ENCODE peak calls at places on chromosome 17, in eight cellular contexts. Q is right lobe of liver, Z is MM.1S, S is psoas muscle, W is SK-N-MC, R is PC-9, O is GM12864, U is fibroblast of the aortic adventitia. V is an unnamed sample.

GRCh38 chr17:77222356-77222755 is 81.6 kb downstream of the SEC14L1 start:
- DNase-seq in Q (no peak), Z (no peak), S (no peak), W (no peak), R (no peak), O (no peak), U (no peak), V (no peak)

GRCh38 chr17:43316522-43317142 is 82.2 kb upstream of the ARL4D start:
- DNase-seq in Q (no peak), Z (no peak), S (no peak), W (no peak), R (no peak), O (no peak), U (peak; percentile 6), V (no peak)

GRCh38 chr17:81460856-81461460 is 51.6 kb downstream of the ACTG1 start:
- DNase-seq in Q (no peak), Z (no peak), S (no peak), W (no peak), R (no peak), O (no peak), U (no peak), V (no peak)

GRCh38 chr17:72656114-72656763 is 436.2 kb downstream of the SLC39A11 start:
- DNase-seq in Q (no peak), Z (no peak), S (no peak), W (no peak), R (no peak), O (no peak), U (no peak), V (no peak)

GRCh38 chr17:81280571-81280970 is 14.5 kb downstream of the SLC38A10 start:
- DNase-seq in Q (no peak), Z (no peak), S (no peak), W (no peak), R (no peak), O (no peak), U (no peak), V (no peak)

GRCh38 chr17:49439673-49440571 is 25.2 kb upstream of the PHB1 start:
- DNase-seq in Q (no peak), Z (no peak), S (no peak), W (no peak), R (no peak), O (no peak), U (no peak), V (peak; percentile 39)

GRCh38 chr17:72421128-72422092 is 300.6 kb downstream of the SOX9 start:
- DNase-seq in Q (peak; percentile 42), Z (peak; percentile 81), S (peak; percentile 57), W (no peak), R (peak; percentile 90), O (peak; percentile 89), U (peak; percentile 87), V (peak; percentile 85)

GRCh38 chr17:81952792-81953228 is 5.8 kb upstream of the MYADML2 start:
- DNase-seq in Q (no peak), Z (no peak), S (no peak), W (no peak), R (no peak), O (no peak), U (no peak), V (no peak)

GRCh38 chr17:17096438-17097178 is 54.4 kb downstream of the MPRIP start:
- DNase-seq in Q (no peak), Z (no peak), S (no peak), W (no peak), R (no peak), O (no peak), U (no peak), V (peak; percentile 47)

GRCh38 chr17:19354123-19354522 is 8.4 kb downstream of the B9D1 start:
- DNase-seq in Q (no peak), Z (no peak), S (no peak), W (no peak), R (no peak), O (no peak), U (peak; percentile 95), V (peak; percentile 17)

GRCh38 chr17:79844869-79845600 is 5.8 kb upstream of the CBX4 start:
- DNase-seq in Q (peak; percentile 67), Z (peak; percentile 36), S (peak; percentile 59), W (no peak), R (peak; percentile 51), O (no peak), U (peak; percentile 22), V (peak; percentile 87)

GRCh38 chr17:13353590-13353989 is 248.1 kb downstream of the HS3ST3A1 start:
- DNase-seq in Q (no peak), Z (no peak), S (no peak), W (no peak), R (no peak), O (no peak), U (peak; percentile 93), V (no peak)

GRCh38 chr17:50710025-50710424 is 2.3 kb upstream of the ANKRD40 start:
- DNase-seq in Q (no peak), Z (no peak), S (no peak), W (no peak), R (no peak), O (no peak), U (no peak), V (no peak)

GRCh38 chr17:80214012-80214877 is 5.9 kb downstream of the SGSH start:
- DNase-seq in Q (no peak), Z (no peak), S (no peak), W (no peak), R (no peak), O (no peak), U (no peak), V (no peak)

GRCh38 chr17:27818311-27819170 is 18.2 kb upstream of the NOS2 start:
- DNase-seq in Q (no peak), Z (no peak), S (no peak), W (no peak), R (no peak), O (no peak), U (peak; percentile 22), V (no peak)

GRCh38 chr17:72390675-72391501 is 270.1 kb downstream of the SOX9 start:
- DNase-seq in Q (no peak), Z (no peak), S (no peak), W (no peak), R (no peak), O (no peak), U (no peak), V (no peak)

GRCh38 chr17:35390156-35390555 is 16.7 kb upstream of the SLFN11 start:
- DNase-seq in Q (no peak), Z (no peak), S (no peak), W (no peak), R (no peak), O (no peak), U (no peak), V (no peak)

GRCh38 chr17:74493381-74493833 is 27.0 kb downstream of the CD300A start:
- DNase-seq in Q (peak; percentile 72), Z (peak; percentile 54), S (peak; percentile 61), W (peak; percentile 2), R (peak; percentile 68), O (peak; percentile 25), U (peak; percentile 63), V (peak; percentile 72)

GRCh38 chr17:81961087-81961514 is at the start of gene NOTUM:
- DNase-seq in Q (no peak), Z (no peak), S (peak; percentile 54), W (no peak), R (no peak), O (no peak), U (peak; percentile 24), V (peak; percentile 72)

GRCh38 chr17:38601539-38602351 is 4.0 kb downstream of the SRCIN1 start:
- DNase-seq in Q (no peak), Z (no peak), S (no peak), W (no peak), R (no peak), O (no peak), U (peak; percentile 17), V (peak; percentile 81)
- H3K4me3 ChIP-seq in Q (no peak overlapping the region), Z (no peak overlapping the region), S (no peak overlapping the region), W (peak overlapping the region; percentile 44), R (no peak overlapping the region), O (no peak overlapping the region), U (no peak overlapping the region), V (no peak overlapping the region)

GRCh38 chr17:40093580-40094201 is 6.7 kb downstream of the NR1D1 start:
- DNase-seq in Q (no peak), Z (no peak), S (no peak), W (no peak), R (no peak), O (no peak), U (no peak), V (no peak)
- H3K4me3 ChIP-seq in Q (no peak overlapping the region), Z (no peak overlapping the region), S (peak overlapping the region; percentile 47), W (no peak overlapping the region), R (no peak overlapping the region), O (no peak overlapping the region), U (no peak overlapping the region), V (no peak overlapping the region)

GRCh38 chr17:28879886-28880571 is 17.5 kb downstream of the FLOT2 start:
- DNase-seq in Q (no peak), Z (no peak), S (peak; percentile 5), W (no peak), R (no peak), O (no peak), U (no peak), V (no peak)

GRCh38 chr17:28882154-28882895 is 15.2 kb downstream of the FLOT2 start:
- DNase-seq in Q (no peak), Z (no peak), S (no peak), W (no peak), R (no peak), O (no peak), U (no peak), V (no peak)

GRCh38 chr17:28881533-28882056 is 15.9 kb downstream of the FLOT2 start:
- DNase-seq in Q (no peak), Z (no peak), S (no peak), W (no peak), R (no peak), O (no peak), U (no peak), V (no peak)

GRCh38 chr17:28878981-28879380 is 18.6 kb downstream of the FLOT2 start:
- DNase-seq in Q (no peak), Z (peak; percentile 31), S (no peak), W (no peak), R (peak; percentile 42), O (no peak), U (peak; percentile 35), V (peak; percentile 82)

GRCh38 chr17:28880572-28880945 is 17.0 kb downstream of the FLOT2 start:
- DNase-seq in Q (no peak), Z (no peak), S (peak; percentile 7), W (no peak), R (no peak), O (no peak), U (no peak), V (no peak)
- H3K4me3 ChIP-seq in Q (no peak overlapping the region), Z (no peak overlapping the region), S (no peak overlapping the region), W (no peak overlapping the region), R (no peak overlapping the region), O (no peak overlapping the region), U (no peak overlapping the region), V (no peak overlapping the region)

GRCh38 chr17:37446027-37446426 is 39.3 kb downstream of the TADA2A start:
- DNase-seq in Q (no peak), Z (no peak), S (no peak), W (no peak), R (peak; percentile 22), O (no peak), U (no peak), V (no peak)

GRCh38 chr17:37447641-37448040 is 41.0 kb downstream of the TADA2A start:
- DNase-seq in Q (no peak), Z (no peak), S (no peak), W (no peak), R (peak; percentile 16), O (no peak), U (peak; percentile 19), V (no peak)

DNA sequence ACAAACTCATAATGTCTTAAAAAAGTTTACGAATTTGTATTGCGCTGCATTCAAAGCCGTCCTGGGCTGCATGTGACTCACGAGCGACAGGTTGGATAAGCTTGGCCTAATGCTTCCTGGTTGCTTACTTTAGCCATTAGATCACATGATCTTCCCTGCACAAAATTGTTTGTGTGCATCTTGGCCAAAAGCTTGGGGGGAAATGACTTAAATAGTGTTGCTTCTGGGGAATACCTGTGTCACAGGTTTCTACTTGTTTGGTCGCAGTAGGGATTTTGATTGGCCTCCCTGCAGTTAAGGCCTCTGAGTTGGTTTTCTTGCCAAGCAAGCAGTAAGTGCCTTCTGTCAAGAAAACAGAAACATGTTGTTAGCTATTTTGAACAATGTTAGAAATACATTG is 39.6 kb upstream of the DUSP14 start:
- DNase-seq in Q (no peak), Z (peak; percentile 71), S (no peak), W (no peak), R (peak; percentile 48), O (no peak), U (no peak), V (no peak)
- H3K4me3 ChIP-seq in Q (no peak overlapping the region), Z (no peak overlapping the region), S (no peak overlapping the region), W (no peak overlapping the region), R (no peak overlapping the region), O (no peak overlapping the region), U (no peak overlapping the region), V (no peak overlapping the region)